ENCODE peak calls at places on chromosome 18, in four cellular contexts. Z, D, A and G are unnamed samples.

GRCh38 chr18:58538604-58539386 is 90.1 kb downstream of the ALPK2 start:
- DNase-seq in Z (no peak), D (no peak), A (no peak), G (no peak)

GRCh38 chr18:57561728-57562423 is 24.6 kb downstream of the FECH start:
- DNase-seq in Z (no peak), D (peak; percentile 66), A (peak; percentile 55), G (no peak)

GRCh38 chr18:11801573-11801972 is 49.6 kb upstream of the CHMP1B start:
- DNase-seq in Z (no peak), D (no peak), A (no peak), G (no peak)

GRCh38 chr18:40347261-40347660 is 1607.8 kb upstream of the PIK3C3 start:
- DNase-seq in Z (no peak), D (no peak), A (no peak), G (no peak)

GRCh38 chr18:63106727-63107126 is 212.8 kb downstream of the BCL2 start:
- DNase-seq in Z (no peak), D (no peak), A (no peak), G (no peak)

GRCh38 chr18:49024808-49025361 is 74.1 kb upstream of the SMAD7 start:
- DNase-seq in Z (no peak), D (no peak), A (peak; percentile 41), G (no peak)

GRCh38 chr18:45110577-45111506 is 430.2 kb downstream of the SETBP1 start:
- DNase-seq in Z (peak; percentile 70), D (no peak), A (no peak), G (no peak)

GRCh38 chr18:25132786-25133496 is 219.0 kb downstream of the ZNF521 start:
- DNase-seq in Z (no peak), D (no peak), A (no peak), G (no peak)

GRCh38 chr18:76486600-76486999 is 8.4 kb downstream of the ZNF516 start:
- DNase-seq in Z (no peak), D (no peak), A (no peak), G (no peak)

GRCh38 chr18:7757175-7757574 is 190.1 kb downstream of the PTPRM start:
- DNase-seq in Z (no peak), D (no peak), A (no peak), G (no peak)

GRCh38 chr18:62198259-62198658 is 11.2 kb downstream of the RELCH start:
- DNase-seq in Z (no peak), D (no peak), A (no peak), G (no peak)

GRCh38 chr18:76376668-76377358 is 118.2 kb downstream of the ZNF516 start:
- DNase-seq in Z (peak; percentile 60), D (no peak), A (no peak), G (no peak)

GRCh38 chr18:9609190-9609589 is 5.2 kb downstream of the PPP4R1 start:
- DNase-seq in Z (no peak), D (no peak), A (no peak), G (no peak)

GRCh38 chr18:9608728-9609127 is 5.6 kb downstream of the PPP4R1 start:
- DNase-seq in Z (no peak), D (no peak), A (no peak), G (no peak)

GRCh38 chr18:9606039-9606438 is 8.3 kb downstream of the PPP4R1 start:
- DNase-seq in Z (no peak), D (no peak), A (no peak), G (no peak)

GRCh38 chr18:9608298-9608697 is 6.1 kb downstream of the PPP4R1 start:
- DNase-seq in Z (no peak), D (no peak), A (no peak), G (no peak)

GRCh38 chr18:9604348-9604747 is 10.0 kb downstream of the PPP4R1 start:
- DNase-seq in Z (no peak), D (no peak), A (no peak), G (no peak)
- H3K4me3 ChIP-seq in Z (no peak overlapping the region), D (no peak overlapping the region), A (no peak overlapping the region), G (no peak overlapping the region)

GRCh38 chr18:3192286-3192685 is 27.5 kb downstream of the MYOM1 start:
- DNase-seq in Z (no peak), D (no peak), A (no peak), G (no peak)

GRCh38 chr18:3193354-3193753 is 26.4 kb downstream of the MYOM1 start:
- DNase-seq in Z (no peak), D (no peak), A (no peak), G (no peak)

GRCh38 chr18:3189884-3190283 is 29.9 kb downstream of the MYOM1 start:
- DNase-seq in Z (no peak), D (no peak), A (no peak), G (no peak)

GRCh38 chr18:3194947-3195612 is 24.7 kb downstream of the MYOM1 start:
- DNase-seq in Z (no peak), D (no peak), A (no peak), G (no peak)

GRCh38 chr18:3192752-3193151 is 27.0 kb downstream of the MYOM1 start:
- DNase-seq in Z (no peak), D (no peak), A (no peak), G (no peak)
- H3K4me1 ChIP-seq in Z (no peaks in the 10 kb centered on the region), D (peaks cover 38% of the 10 kb centered on the region), A (peaks cover 7% of the 10 kb centered on the region), G (no peaks in the 10 kb centered on the region)

GRCh38 chr18:892316-892715 is 12.4 kb upstream of the ADCYAP1 start:
- DNase-seq in Z (no peak), D (no peak), A (no peak), G (no peak)
- H3K4me3 ChIP-seq in Z (no peak overlapping the region), D (no peak overlapping the region), A (no peak overlapping the region), G (no peak overlapping the region)

GRCh38 chr18:22467760-22468553 is 50.2 kb upstream of the CTAGE1 start:
- DNase-seq in Z (no peak), D (no peak), A (no peak), G (no peak)
- H3K4me1 ChIP-seq in Z (peaks cover 47% of the 10 kb centered on the region), D (peaks cover 69% of the 10 kb centered on the region), A (no peaks in the 10 kb centered on the region), G (peaks cover 65% of the 10 kb centered on the region)

DNA sequence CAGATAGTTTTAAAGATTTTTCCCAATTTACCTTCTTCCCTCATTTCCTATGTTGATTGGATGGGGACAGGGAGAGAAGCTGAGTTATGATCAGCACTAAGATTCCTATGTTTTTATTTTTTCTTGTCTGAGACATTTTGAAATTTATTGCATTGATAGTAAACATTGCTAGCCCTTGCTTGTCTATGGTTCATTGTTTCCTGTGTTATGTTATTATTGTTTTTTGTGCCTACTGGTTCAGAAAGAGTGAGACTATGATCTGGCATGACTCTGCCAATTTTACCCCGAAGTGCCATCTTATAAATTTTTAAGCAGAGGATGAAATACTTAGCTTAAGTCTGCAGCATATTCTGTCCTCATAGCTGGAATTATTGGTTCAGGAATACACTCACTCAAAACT is 478.5 kb downstream of the MBD2 start:
- DNase-seq in Z (no peak), D (no peak), A (no peak), G (no peak)
- H3K4me3 ChIP-seq in Z (no peak overlapping the region), D (no peak overlapping the region), A (no peak overlapping the region), G (no peak overlapping the region)

GRCh38 chr18:46411191-46411590 is 245.8 kb downstream of the LOXHD1 start:
- DNase-seq in Z (no peak), D (no peak), A (no peak), G (no peak)
- H3K4me1 ChIP-seq in Z (peaks cover 64% of the 10 kb centered on the region), D (peaks cover 73% of the 10 kb centered on the region), A (no peaks in the 10 kb centered on the region), G (peaks cover 25% of the 10 kb centered on the region)

DNA sequence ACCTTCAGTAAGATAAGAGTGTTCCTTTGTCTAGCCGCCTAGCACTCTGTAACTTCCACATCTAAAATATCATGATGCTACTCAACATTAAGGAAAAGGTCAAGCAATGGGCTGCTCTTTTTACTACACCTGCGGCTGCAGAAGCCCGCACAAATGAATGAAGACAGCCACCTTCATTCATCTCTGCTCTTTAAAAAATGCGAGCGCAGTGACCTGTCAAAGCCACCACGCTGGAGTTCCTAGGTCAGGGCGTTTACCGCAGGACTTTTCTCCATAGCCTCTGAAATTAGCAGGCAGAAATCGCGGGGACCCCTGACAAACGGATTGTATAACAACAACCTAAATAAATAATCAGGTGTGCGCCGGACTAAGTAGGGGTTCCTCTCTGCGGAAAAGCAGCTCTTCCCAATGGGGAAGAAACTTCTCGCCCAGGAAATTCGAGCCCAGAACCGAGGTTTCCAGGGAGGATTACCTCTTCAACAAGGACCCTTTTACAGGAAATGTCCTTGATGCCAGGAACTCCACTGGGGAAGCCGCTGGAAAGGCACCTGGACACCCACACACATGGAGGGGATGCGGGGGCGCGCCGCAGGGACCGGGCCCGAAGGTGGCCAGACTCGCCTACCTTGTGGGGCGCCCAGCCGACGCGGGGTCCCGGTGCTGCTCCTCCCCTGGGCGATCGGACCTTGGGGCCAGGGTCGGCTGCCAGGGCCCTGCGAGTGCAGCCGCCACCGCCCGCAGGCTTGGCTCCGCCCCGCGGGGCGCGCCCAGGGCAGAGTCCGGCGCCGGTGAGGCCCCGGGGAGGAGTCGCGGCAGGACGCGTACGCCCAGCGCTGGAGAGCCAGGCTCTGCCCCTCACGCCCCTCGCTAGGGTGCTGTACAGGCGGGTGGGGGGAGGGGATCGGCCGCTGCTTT is at the start of gene CCDC68:
- DNase-seq in Z (no peak), D (peak; percentile 76), A (no peak), G (peak; percentile 81)
- H3K4me3 ChIP-seq in Z (peak within 1 kb of the TSS; percentile 36), D (peak within 1 kb of the TSS; percentile 29), A (no peak within 1 kb of the TSS), G (peak within 1 kb of the TSS; percentile 67)

DNA sequence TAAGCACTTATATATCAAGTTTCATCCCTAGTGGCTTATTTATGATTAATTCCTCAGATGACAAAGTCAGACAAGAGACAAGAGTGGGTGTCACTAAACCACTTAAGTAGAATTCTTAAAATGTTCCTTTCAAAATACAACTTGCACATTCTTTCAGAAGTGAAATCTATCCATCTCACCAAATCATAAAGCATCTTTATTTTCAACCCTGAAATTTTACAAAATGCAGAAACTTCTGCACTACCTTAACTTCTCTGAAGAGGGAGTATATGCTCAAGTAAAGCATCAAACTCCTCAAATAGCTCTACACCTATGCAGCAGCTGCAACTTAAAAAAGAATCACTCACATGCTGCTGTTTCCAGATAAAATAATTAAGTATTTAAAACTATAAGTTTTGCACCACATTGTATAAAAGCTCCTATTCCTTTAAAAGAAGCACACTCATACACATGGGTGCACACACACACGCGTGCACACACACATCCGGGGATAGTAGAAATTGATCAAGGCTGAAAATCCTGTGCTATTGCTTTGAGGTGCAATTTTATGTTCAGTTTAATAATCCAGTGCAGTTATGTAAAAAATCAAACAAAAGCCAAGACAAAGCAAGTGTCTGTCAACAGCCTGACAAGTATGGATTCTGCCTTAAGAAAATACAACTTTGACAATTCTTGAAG is 244.5 kb downstream of the TCF4 start:
- DNase-seq in Z (no peak), D (peak; percentile 27), A (peak; percentile 26), G (no peak)
- H3K4me1 ChIP-seq in Z (peaks cover 64% of the 10 kb centered on the region), D (peaks cover 26% of the 10 kb centered on the region), A (no peaks in the 10 kb centered on the region), G (peaks cover 18% of the 10 kb centered on the region)

GRCh38 chr18:55546873-55547704 is 40.9 kb downstream of the TCF4 start:
- DNase-seq in Z (peak; percentile 64), D (no peak), A (no peak), G (no peak)
- H3K4me3 ChIP-seq in Z (peak overlapping the region; percentile 32), D (no peak overlapping the region), A (no peak overlapping the region), G (no peak overlapping the region)